ENCODE peak calls at places on chromosomes 3 and 15, in eight cellular contexts. One of them, this sample, is unnamed.

GRCh38 chr3:87856126-87856525 is 202.7 kb downstream of the CGGBP1 start:
- DNase-seq in NCI-H2081: no peak
- DNase-seq in stimulated activated CD8-positive, alpha-beta memory T cell treated with anti-CD3 and anti-CD28 coated beads, Interleukin-7, amount 100 ng/mL, for 24 hours: no peak
- DNase-seq in GM13976: no peak
- DNase-seq in endodermal cell: no peak
- DNase-seq in activated naive CD8-positive, alpha-beta T cell treated with anti-CD3 and anti-CD28 coated beads, Interleukin-2, amount 50 U/mL, for 24 hours: no peak
- DNase-seq in non-pigmented ciliary epithelial cell: no peak
- DNase-seq in NCI-H510A treated with DMSO at 0.1 percent for 48 hours: no peak
- DNase-seq in this sample: no peak

GRCh38 chr15:22919171-22919570 is 61.0 kb downstream of the CYFIP1 start:
- DNase-seq in NCI-H2081: no peak
- DNase-seq in stimulated activated CD8-positive, alpha-beta memory T cell treated with anti-CD3 and anti-CD28 coated beads, Interleukin-7, amount 100 ng/mL, for 24 hours: no peak
- DNase-seq in GM13976: no peak
- DNase-seq in endodermal cell: no peak
- DNase-seq in activated naive CD8-positive, alpha-beta T cell treated with anti-CD3 and anti-CD28 coated beads, Interleukin-2, amount 50 U/mL, for 24 hours: no peak
- DNase-seq in non-pigmented ciliary epithelial cell: no peak
- DNase-seq in NCI-H510A treated with DMSO at 0.1 percent for 48 hours: no peak
- DNase-seq in this sample: no peak

GRCh38 chr3:10666621-10667020 is 149.4 kb upstream of the SLC6A11 start:
- DNase-seq in NCI-H2081: no peak
- DNase-seq in stimulated activated CD8-positive, alpha-beta memory T cell treated with anti-CD3 and anti-CD28 coated beads, Interleukin-7, amount 100 ng/mL, for 24 hours: no peak
- DNase-seq in GM13976: no peak
- DNase-seq in endodermal cell: no peak
- DNase-seq in activated naive CD8-positive, alpha-beta T cell treated with anti-CD3 and anti-CD28 coated beads, Interleukin-2, amount 50 U/mL, for 24 hours: peak
- DNase-seq in non-pigmented ciliary epithelial cell: no peak
- DNase-seq in NCI-H510A treated with DMSO at 0.1 percent for 48 hours: no peak
- DNase-seq in this sample: no peak

GRCh38 chr3:177724020-177724638 is 526.8 kb upstream of the TBL1XR1 start:
- DNase-seq in NCI-H2081: peak
- DNase-seq in stimulated activated CD8-positive, alpha-beta memory T cell treated with anti-CD3 and anti-CD28 coated beads, Interleukin-7, amount 100 ng/mL, for 24 hours: no peak
- DNase-seq in GM13976: no peak
- DNase-seq in endodermal cell: no peak
- DNase-seq in activated naive CD8-positive, alpha-beta T cell treated with anti-CD3 and anti-CD28 coated beads, Interleukin-2, amount 50 U/mL, for 24 hours: no peak
- DNase-seq in non-pigmented ciliary epithelial cell: no peak
- DNase-seq in NCI-H510A treated with DMSO at 0.1 percent for 48 hours: peak
- DNase-seq in this sample: no peak

GRCh38 chr3:194135516-194135805 is 487 bp upstream of the HES1 start:
- DNase-seq in NCI-H2081: no peak
- DNase-seq in stimulated activated CD8-positive, alpha-beta memory T cell treated with anti-CD3 and anti-CD28 coated beads, Interleukin-7, amount 100 ng/mL, for 24 hours: no peak
- DNase-seq in GM13976: no peak
- DNase-seq in endodermal cell: peak
- DNase-seq in activated naive CD8-positive, alpha-beta T cell treated with anti-CD3 and anti-CD28 coated beads, Interleukin-2, amount 50 U/mL, for 24 hours: no peak
- DNase-seq in non-pigmented ciliary epithelial cell: no peak
- DNase-seq in NCI-H510A treated with DMSO at 0.1 percent for 48 hours: no peak
- DNase-seq in this sample: no peak

GRCh38 chr3:30596161-30596560 is 10.2 kb upstream of the TGFBR2 start:
- DNase-seq in NCI-H2081: no peak
- DNase-seq in stimulated activated CD8-positive, alpha-beta memory T cell treated with anti-CD3 and anti-CD28 coated beads, Interleukin-7, amount 100 ng/mL, for 24 hours: no peak
- DNase-seq in GM13976: no peak
- DNase-seq in endodermal cell: no peak
- DNase-seq in activated naive CD8-positive, alpha-beta T cell treated with anti-CD3 and anti-CD28 coated beads, Interleukin-2, amount 50 U/mL, for 24 hours: no peak
- DNase-seq in non-pigmented ciliary epithelial cell: no peak
- DNase-seq in NCI-H510A treated with DMSO at 0.1 percent for 48 hours: no peak
- DNase-seq in this sample: no peak

GRCh38 chr15:92970656-92971055 is 70.5 kb downstream of the CHD2 start:
- DNase-seq in NCI-H2081: no peak
- DNase-seq in stimulated activated CD8-positive, alpha-beta memory T cell treated with anti-CD3 and anti-CD28 coated beads, Interleukin-7, amount 100 ng/mL, for 24 hours: no peak
- DNase-seq in GM13976: no peak
- DNase-seq in endodermal cell: no peak
- DNase-seq in activated naive CD8-positive, alpha-beta T cell treated with anti-CD3 and anti-CD28 coated beads, Interleukin-2, amount 50 U/mL, for 24 hours: no peak
- DNase-seq in non-pigmented ciliary epithelial cell: peak
- DNase-seq in NCI-H510A treated with DMSO at 0.1 percent for 48 hours: no peak
- DNase-seq in this sample: no peak

GRCh38 chr15:26967719-26968269 is 3.2 kb upstream of the GABRG3 start:
- DNase-seq in NCI-H2081: peak
- DNase-seq in stimulated activated CD8-positive, alpha-beta memory T cell treated with anti-CD3 and anti-CD28 coated beads, Interleukin-7, amount 100 ng/mL, for 24 hours: no peak
- DNase-seq in GM13976: no peak
- DNase-seq in endodermal cell: peak
- DNase-seq in activated naive CD8-positive, alpha-beta T cell treated with anti-CD3 and anti-CD28 coated beads, Interleukin-2, amount 50 U/mL, for 24 hours: no peak
- DNase-seq in non-pigmented ciliary epithelial cell: no peak
- DNase-seq in NCI-H510A treated with DMSO at 0.1 percent for 48 hours: peak
- DNase-seq in this sample: peak

GRCh38 chr3:53384465-53385277 is 37.3 kb upstream of the DCP1A start:
- DNase-seq in NCI-H2081: peak
- DNase-seq in stimulated activated CD8-positive, alpha-beta memory T cell treated with anti-CD3 and anti-CD28 coated beads, Interleukin-7, amount 100 ng/mL, for 24 hours: no peak
- DNase-seq in GM13976: no peak
- DNase-seq in endodermal cell: no peak
- DNase-seq in activated naive CD8-positive, alpha-beta T cell treated with anti-CD3 and anti-CD28 coated beads, Interleukin-2, amount 50 U/mL, for 24 hours: no peak
- DNase-seq in non-pigmented ciliary epithelial cell: no peak
- DNase-seq in NCI-H510A treated with DMSO at 0.1 percent for 48 hours: no peak
- DNase-seq in this sample: no peak

This sample was measured in H9.